ENCODE peak calls at places on chromosomes 6 and 20, in six cellular contexts. N, R, W, D, A and X are unnamed samples.

GRCh38 chr6:44077201-44077946 is 49.9 kb downstream of the MRPL14 start:
- DNase-seq in D (no peak), R (no peak), A (no peak), N (no peak), W (no peak), X (no peak)

GRCh38 chr6:158018851-158019361 is 37.2 kb downstream of the SYNJ2 start:
- DNase-seq in W (no peak), R (no peak), A (no peak), N (no peak), D (no peak), X (no peak)

GRCh38 chr6:117397536-117398227 is 28.1 kb downstream of the ROS1 start:
- DNase-seq in N (no peak), R (no peak), W (no peak), A (no peak), D (no peak), X (no peak)

GRCh38 chr6:139919107-139920026 is 544.9 kb upstream of the CITED2 start:
- DNase-seq in N (no peak), A (no peak), W (no peak), D (no peak), R (no peak), X (no peak)

GRCh38 chr20:6837730-6838129 is 70.2 kb downstream of the BMP2 start:
- DNase-seq in A (no peak), W (no peak), N (no peak), R (no peak), D (no peak), X (no peak)

GRCh38 chr6:138844203-138844602 is 48.3 kb downstream of the ECT2L start:
- DNase-seq in D (no peak), N (no peak), R (no peak), W (peak), A (no peak), X (no peak)

GRCh38 chr20:723756-724155 is 44.5 kb downstream of the SLC52A3 start:
- DNase-seq in W (no peak), A (no peak), D (no peak), R (no peak), N (no peak), X (no peak)

GRCh38 chr20:19659468-19659867 is 98.6 kb upstream of the RIN2 start:
- DNase-seq in W (no peak), D (no peak), N (no peak), A (no peak), R (no peak), X (no peak)

GRCh38 chr6:7991992-7992815 is 72.0 kb downstream of the BLOC1S5 start:
- DNase-seq in R (peak), N (peak), D (peak), W (peak), A (no peak), X (peak)

GRCh38 chr20:32742322-32743236 is 688 bp downstream of the COMMD7 start:
- DNase-seq in N (no peak), W (no peak), R (peak), D (peak), A (no peak), X (no peak)

GRCh38 chr6:165010556-165011535 is 298.6 kb downstream of the C6orf118 start:
- DNase-seq in W (no peak), R (no peak), N (no peak), A (no peak), D (peak), X (no peak)

GRCh38 chr20:61911824-61912223 is 153.9 kb downstream of the TAF4 start:
- DNase-seq in R (no peak), W (no peak), A (no peak), N (no peak), D (no peak), X (no peak)

GRCh38 chr20:59149678-59150504 is 13.7 kb upstream of the ZNF831 start:
- DNase-seq in R (peak), A (no peak), W (no peak), D (no peak), N (no peak), X (no peak)

GRCh38 chr6:11343963-11344714 is 111.7 kb upstream of the NEDD9 start:
- DNase-seq in N (peak), D (peak), W (no peak), A (no peak), R (no peak), X (no peak)